ENCODE peak calls at places on chromosomes 1 and 21, in six cellular contexts. V is heart left ventricle; D is NCI-H2029; K is HFF-Myc; S is stimulated activated CD4-positive, alpha-beta T cell treated with anti-CD3 and anti-CD28 coated beads, Interleukin-2, amount 100 ng/mL, for 24 hours; G is T-helper 2 cell treated with Interferon-gamma antibody and Interleukin-4, amounts not matched to agents 5 μg/mL and 100 μg/mL, for 36 hours. P is an unnamed sample.
A peak's percentile ranks its signal among the peaks of the same experiment; 100 is the strongest.

GRCh38 chr1:27416387-27417111 is 24.1 kb downstream of the GPR3 start:
- DNase-seq in S (peak; percentile 64), V (no peak), K (no peak), D (peak; percentile 46), G (peak; percentile 52), P (no peak)

GRCh38 chr1:77560741-77561140 is 121.7 kb downstream of the ZZZ3 start:
- DNase-seq in K (no peak), S (no peak), V (no peak), D (no peak), G (no peak), P (no peak)

GRCh38 chr1:205481279-205481617 is 23.2 kb upstream of the CDK18 start:
- DNase-seq in K (no peak), S (no peak), G (no peak), D (no peak), V (no peak), P (no peak)

GRCh38 chr1:3009021-3009420 is 12.2 kb upstream of the ACTRT2 start:
- DNase-seq in G (no peak), D (no peak), K (no peak), S (no peak), V (no peak), P (peak; percentile 19)

GRCh38 chr1:172609528-172609927 is 49.4 kb upstream of the FASLG start:
- DNase-seq in K (no peak), V (no peak), S (no peak), G (no peak), D (no peak), P (no peak)

GRCh38 chr1:192485692-192486436 is 89.7 kb upstream of the RGS1 start:
- DNase-seq in S (no peak), K (peak; percentile 96), D (peak; percentile 25), V (peak; percentile 77), G (no peak), P (no peak)

GRCh38 chr1:155175927-155176371 is 2.3 kb downstream of the TRIM46 start:
- DNase-seq in D (peak; percentile 40), S (no peak), G (no peak), K (no peak), V (no peak), P (peak; percentile 49)

GRCh38 chr1:50693829-50694228 is 266.2 kb downstream of the FAF1 start:
- DNase-seq in G (no peak), V (no peak), K (no peak), D (no peak), S (no peak), P (no peak)

GRCh38 chr1:30407862-30408580 is 315.4 kb downstream of the MATN1 start:
- DNase-seq in G (no peak), V (no peak), S (no peak), D (no peak), K (no peak), P (no peak)

GRCh38 chr1:230099435-230099834 is 32.4 kb downstream of the GALNT2 start:
- DNase-seq in V (no peak), K (no peak), S (no peak), G (no peak), D (no peak), P (no peak)

GRCh38 chr1:170032531-170033295 is 41.8 kb downstream of the KIFAP3 start:
- DNase-seq in D (no peak), V (no peak), S (no peak), K (peak; percentile 20), G (no peak), P (no peak)

GRCh38 chr1:185250063-185250462 is 67.0 kb downstream of the IVNS1ABP start:
- DNase-seq in S (no peak), G (no peak), K (no peak), V (no peak), D (no peak), P (no peak)

GRCh38 chr1:202241376-202242079 is 47.9 kb downstream of the LGR6 start:
- DNase-seq in V (no peak), S (no peak), K (no peak), D (peak; percentile 54), G (no peak), P (no peak)

GRCh38 chr1:202802998-202803932 is 5.0 kb downstream of the KDM5B start:
- DNase-seq in D (no peak), G (no peak), S (no peak), V (no peak), K (no peak), P (no peak)

GRCh38 chr1:15445390-15446122 is 7.3 kb downstream of the CTRC start:
- DNase-seq in V (no peak), K (no peak), G (no peak), S (no peak), D (no peak), P (no peak)

GRCh38 chr1:151720974-151721787 is at the start of gene RIIAD1:
- DNase-seq in S (peak; percentile 34), D (no peak), K (no peak), G (peak; percentile 23), V (peak; percentile 50), P (no peak)

GRCh38 chr1:25809283-25809926 is 9.4 kb downstream of the SELENON start:
- DNase-seq in K (no peak), G (no peak), S (no peak), D (no peak), V (no peak), P (no peak)

GRCh38 chr1:3186526-3186921 is 117.5 kb downstream of the PRDM16 start:
- DNase-seq in G (no peak), V (peak; percentile 88), S (no peak), D (peak; percentile 3), K (no peak), P (peak; percentile 61)

GRCh38 chr1:29837306-29837646 is 601.0 kb downstream of the PTPRU start:
- DNase-seq in V (no peak), D (no peak), G (no peak), S (no peak), K (no peak), P (no peak)

GRCh38 chr1:98323906-98324358 is 337.6 kb upstream of the SNX7 start:
- DNase-seq in S (no peak), G (no peak), D (no peak), V (peak; percentile 38), K (peak; percentile 93), P (no peak)

GRCh38 chr1:170262540-170262939 is 116.8 kb downstream of the NTMT2 start:
- DNase-seq in V (no peak), G (no peak), K (no peak), D (no peak), S (no peak), P (no peak)

GRCh38 chr1:56576880-56577858 is 2.2 kb downstream of the PLPP3 start:
- DNase-seq in D (no peak), K (no peak), S (no peak), V (peak; percentile 28), G (no peak), P (no peak)

GRCh38 chr1:7786785-7787184 is 2.7 kb downstream of the PER3 start:
- DNase-seq in G (no peak), D (no peak), S (no peak), K (no peak), V (no peak), P (no peak)

GRCh38 chr21:16587671-16588379 is 858.0 kb downstream of the USP25 start:
- DNase-seq in G (no peak), D (no peak), S (no peak), K (no peak), V (no peak), P (no peak)

GRCh38 chr1:220528679-220529529 is 968 bp downstream of the MARK1 start:
- DNase-seq in K (no peak), G (no peak), D (no peak), S (no peak), V (no peak), P (peak; percentile 45)

GRCh38 chr1:54337928-54338327 is 68.3 kb downstream of the SSBP3 start:
- DNase-seq in V (peak; percentile 13), G (no peak), S (no peak), D (peak; percentile 92), K (no peak), P (no peak)

GRCh38 chr1:223143760-223144248 is 756 bp upstream of the TLR5 start:
- DNase-seq in D (no peak), G (no peak), V (peak; percentile 36), K (no peak), S (peak; percentile 38), P (peak; percentile 60)

GRCh38 chr1:220516014-220516721 is 11.8 kb upstream of the MARK1 start:
- DNase-seq in K (no peak), V (no peak), G (no peak), S (no peak), D (no peak), P (no peak)

GRCh38 chr1:24414884-24415333 is 693 bp upstream of the NIPAL3 start:
- DNase-seq in G (no peak), V (no peak), K (no peak), S (no peak), D (no peak), P (no peak)

GRCh38 chr1:85372683-85373446 is 92.1 kb downstream of the DDAH1 start:
- DNase-seq in K (no peak), D (no peak), G (no peak), S (no peak), V (no peak), P (no peak)

GRCh38 chr1:231020139-231020601 is 19.9 kb downstream of the FAM89A start:
- DNase-seq in G (no peak), K (peak; percentile 22), V (no peak), S (no peak), D (peak; percentile 20), P (no peak)

GRCh38 chr1:108556501-108556900 is 3.4 kb upstream of the EEIG2 start:
- DNase-seq in S (no peak), V (no peak), K (no peak), D (no peak), G (no peak), P (no peak)

GRCh38 chr1:231986631-231987291 is 360.2 kb downstream of the DISC1 start:
- DNase-seq in S (no peak), D (no peak), G (no peak), V (peak; percentile 30), K (no peak), P (no peak)

GRCh38 chr1:206544562-206545257 is 37.4 kb downstream of the RASSF5 start:
- DNase-seq in V (peak; percentile 70), D (peak; percentile 45), G (peak; percentile 66), S (peak; percentile 91), K (peak; percentile 14), P (peak; percentile 85)

GRCh38 chr1:218363141-218363540 is 18.0 kb downstream of the TGFB2 start:
- DNase-seq in D (no peak), S (no peak), V (no peak), K (no peak), G (no peak), P (no peak)

GRCh38 chr1:241079018-241079417 is 278.0 kb downstream of the RGS7 start:
- DNase-seq in S (no peak), G (no peak), V (no peak), D (no peak), K (no peak), P (no peak)

GRCh38 chr1:200369131-200369530 is 40.7 kb downstream of the ZNF281 start:
- DNase-seq in K (no peak), V (no peak), S (no peak), D (no peak), G (no peak), P (no peak)